ENCODE peak calls at places on chromosomes 4 and X, in nine cellular contexts. T is cardiac fibroblast, Z is aorta, B is breast epithelium, O is fibroblast of mammary gland, Y is iPS DF 6.9, A is AG04449, C is HFF-Myc, I is heart left ventricle. X is an unnamed sample.

GRCh38 chrX:123830309-123830708 is 29.5 kb upstream of the XIAP start:
- DNase-seq in T (peak), Z (peak), B (no peak), O (peak), Y (no peak), A (no peak), C (no peak), I (no peak), X (no peak)

GRCh38 chrX:2346158-2346557 is 154.6 kb downstream of the DHRSX start:
- DNase-seq in T (no peak), Z (no peak), B (no peak), O (no peak), Y (no peak), A (no peak), C (no peak), I (no peak), X (no peak)

GRCh38 chr4:153227501-153227900 is 23.3 kb downstream of the TRIM2 start:
- DNase-seq in T (no peak), Z (no peak), B (no peak), O (no peak), Y (no peak), A (no peak), C (no peak), I (no peak), X (no peak)

GRCh38 chr4:139838811-139839210 is 173.2 kb downstream of the MGST2 start:
- DNase-seq in T (no peak), Z (no peak), B (no peak), O (peak), Y (no peak), A (no peak), C (no peak), I (no peak), X (no peak)

GRCh38 chr4:54525602-54526001 is 132.2 kb upstream of the KIT start:
- DNase-seq in T (peak), Z (no peak), B (peak), O (peak), Y (no peak), A (peak), C (peak), I (no peak), X (no peak)

GRCh38 chr4:179750374-179750773 is 2308.1 kb upstream of the AGA start:
- DNase-seq in T (no peak), Z (no peak), B (no peak), O (no peak), Y (no peak), A (no peak), C (no peak), I (no peak), X (no peak)

GRCh38 chr4:74228691-74229640 is 71.0 kb downstream of the MTHFD2L start:
- DNase-seq in T (peak), Z (peak), B (peak), O (peak), Y (peak), A (no peak), C (peak), I (peak), X (peak)

GRCh38 chr4:151093203-151093602 is 6.2 kb upstream of the RPS3A start:
- DNase-seq in T (no peak), Z (no peak), B (no peak), O (no peak), Y (no peak), A (no peak), C (no peak), I (no peak), X (no peak)

GRCh38 chr4:113637363-113637762 is 124.2 kb downstream of the CAMK2D start:
- DNase-seq in T (peak), Z (no peak), B (no peak), O (no peak), Y (no peak), A (no peak), C (no peak), I (no peak), X (no peak)

GRCh38 chr4:121237069-121237399 is 72.9 kb upstream of the TNIP3 start:
- DNase-seq in T (no peak), Z (no peak), B (no peak), O (no peak), Y (no peak), A (no peak), C (no peak), I (no peak), X (no peak)

GRCh38 chr4:38069271-38069760 is 109.1 kb downstream of the PTTG2 start:
- DNase-seq in T (peak), Z (no peak), B (no peak), O (peak), Y (peak), A (no peak), C (no peak), I (no peak), X (no peak)

GRCh38 chr4:97923096-97923495 is 220.2 kb downstream of the STPG2 start:
- DNase-seq in T (no peak), Z (no peak), B (no peak), O (no peak), Y (no peak), A (no peak), C (no peak), I (no peak), X (no peak)

GRCh38 chrX:26958261-26958660 is 504.9 kb downstream of the PPP4R3C start:
- DNase-seq in T (no peak), Z (no peak), B (no peak), O (no peak), Y (no peak), A (no peak), C (no peak), I (no peak), X (no peak)

GRCh38 chrX:916235-916609 is 285.6 kb downstream of the SHOX start:
- DNase-seq in T (no peak), Z (no peak), B (no peak), O (peak), Y (no peak), A (no peak), C (no peak), I (no peak), X (no peak)

GRCh38 chrX:925094-925493 is 287.4 kb downstream of the CRLF2 start:
- DNase-seq in T (no peak), Z (no peak), B (no peak), O (no peak), Y (no peak), A (no peak), C (no peak), I (no peak), X (no peak)

GRCh38 chrX:915427-916234 is 285.0 kb downstream of the SHOX start:
- DNase-seq in T (no peak), Z (no peak), B (no peak), O (no peak), Y (no peak), A (no peak), C (no peak), I (no peak), X (no peak)

GRCh38 chrX:925652-926061 is 286.8 kb downstream of the CRLF2 start:
- DNase-seq in T (no peak), Z (no peak), B (no peak), O (no peak), Y (no peak), A (no peak), C (no peak), I (no peak), X (no peak)

GRCh38 chrX:920234-920799 is 289.7 kb downstream of the SHOX start:
- DNase-seq in T (no peak), Z (no peak), B (no peak), O (peak), Y (no peak), A (no peak), C (peak), I (no peak), X (no peak)
- H3K4me3 ChIP-seq in T (no peak), Z (no peak), B (no peak), O (no peak), Y (no peak), A (no peak), C (peak), I (no peak), X (no peak)

GRCh38 chrX:9765072-9765736 is 443 bp downstream of the GPR143 start:
- DNase-seq in T (no peak), Z (no peak), B (no peak), O (no peak), Y (no peak), A (no peak), C (no peak), I (no peak), X (no peak)
- H3K4me3 ChIP-seq in T (no peak), Z (no peak), B (peak), O (no peak), Y (peak), A (no peak), C (no peak), I (no peak), X (no peak)

DNA sequence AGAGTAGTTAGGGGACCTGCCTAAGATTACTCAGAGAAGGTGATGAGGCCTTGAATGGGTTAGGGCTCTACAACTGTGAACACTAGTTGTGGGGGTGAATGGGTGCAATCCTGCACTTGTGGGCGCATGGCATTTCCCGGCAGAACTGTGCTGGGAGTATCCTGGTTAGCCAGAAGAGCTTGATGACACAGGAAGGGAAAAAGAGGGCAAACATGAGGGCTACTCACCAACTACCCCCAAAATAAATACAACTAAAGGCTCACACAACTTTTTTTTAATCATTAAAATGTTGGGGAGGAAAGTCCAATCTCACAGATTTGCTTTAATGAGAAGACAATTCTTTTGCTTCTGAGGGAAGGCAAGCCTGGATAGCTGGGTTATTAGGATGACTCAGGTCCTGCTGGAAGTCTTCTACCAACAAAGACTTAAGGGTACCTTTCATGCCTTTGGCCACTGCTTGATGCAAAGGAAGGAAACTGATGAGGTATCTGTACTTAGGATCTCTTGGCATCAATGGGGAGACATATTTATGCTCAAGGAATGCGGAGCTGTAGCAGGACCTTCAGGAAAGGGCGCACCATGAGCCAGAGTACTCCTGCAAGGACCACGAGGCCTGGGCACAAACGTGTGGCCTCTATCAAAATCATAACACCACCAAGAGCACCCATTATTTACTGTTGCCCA is 2.6 kb downstream of the PHKA2 start:
- DNase-seq in T (no peak), Z (no peak), B (no peak), O (no peak), Y (no peak), A (no peak), C (no peak), I (no peak), X (no peak)
- H3K4me3 ChIP-seq in T (no peak), Z (no peak), B (no peak), O (no peak), Y (no peak), A (no peak), C (no peak), I (no peak), X (no peak)

DNA sequence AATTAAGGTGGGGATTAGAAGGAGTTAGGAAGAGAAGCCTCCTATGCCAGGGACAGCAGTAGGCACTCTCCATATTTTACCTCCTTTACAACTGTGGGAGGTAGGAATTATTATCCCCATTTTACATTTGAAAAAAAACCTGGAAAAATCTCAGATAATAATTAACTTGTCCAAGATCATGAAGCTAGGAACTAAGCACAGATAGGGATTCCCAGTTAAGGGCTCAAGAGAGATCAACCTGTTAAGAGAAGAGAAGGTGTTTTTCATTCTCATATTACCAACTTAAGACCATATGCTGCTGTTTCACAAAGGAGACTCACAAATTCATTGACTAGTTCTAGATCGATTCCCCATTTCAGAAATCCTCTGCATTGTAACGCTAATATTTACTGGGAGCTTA is 16.1 kb upstream of the FAM47E start:
- DNase-seq in T (no peak), Z (no peak), B (no peak), O (no peak), Y (no peak), A (no peak), C (no peak), I (no peak), X (no peak)
- H3K4me3 ChIP-seq in T (no peak), Z (no peak), B (no peak), O (no peak), Y (no peak), A (no peak), C (no peak), I (no peak), X (no peak)

GRCh38 chrX:149505671-149506070 is 565 bp upstream of the IDS start:
- DNase-seq in T (no peak), Z (no peak), B (no peak), O (no peak), Y (no peak), A (no peak), C (no peak), I (no peak), X (no peak)
- H3K4me3 ChIP-seq in T (no peak), Z (no peak), B (peak), O (no peak), Y (no peak), A (no peak), C (no peak), I (peak), X (no peak)

DNA sequence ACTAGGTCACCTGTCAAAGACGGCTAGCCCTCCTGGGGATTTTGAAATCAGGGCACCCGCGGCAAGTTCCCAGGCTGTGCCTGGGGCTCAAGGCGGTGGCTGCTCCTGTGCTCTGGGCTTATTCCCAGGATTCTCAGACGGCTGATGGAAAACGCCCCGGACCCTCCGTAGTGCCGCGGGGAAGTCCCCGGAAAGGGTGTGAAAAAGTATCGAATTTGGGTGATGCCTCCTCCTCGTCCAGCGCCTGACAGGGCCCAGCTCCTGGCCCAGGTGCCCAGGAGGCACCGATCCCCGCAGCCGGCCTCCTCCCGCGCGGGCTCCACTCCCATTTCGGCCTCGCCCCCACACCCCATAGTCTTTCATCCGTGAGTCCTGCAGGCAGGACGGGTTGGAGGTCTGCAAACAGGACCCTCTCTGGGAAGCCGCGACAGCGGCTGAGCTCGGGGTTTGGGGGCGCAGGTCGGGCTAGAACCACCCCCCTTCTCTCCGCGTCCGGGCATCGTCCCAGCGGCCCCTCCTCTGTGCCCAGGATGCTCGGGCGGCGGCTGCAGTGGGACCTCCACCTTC is 1.1 kb upstream of the NSG1 start:
- DNase-seq in T (no peak), Z (no peak), B (no peak), O (no peak), Y (no peak), A (no peak), C (no peak), I (no peak), X (no peak)
- H3K4me3 ChIP-seq in T (peak), Z (no peak), B (peak), O (no peak), Y (peak), A (no peak), C (no peak), I (peak), X (peak)

DNA sequence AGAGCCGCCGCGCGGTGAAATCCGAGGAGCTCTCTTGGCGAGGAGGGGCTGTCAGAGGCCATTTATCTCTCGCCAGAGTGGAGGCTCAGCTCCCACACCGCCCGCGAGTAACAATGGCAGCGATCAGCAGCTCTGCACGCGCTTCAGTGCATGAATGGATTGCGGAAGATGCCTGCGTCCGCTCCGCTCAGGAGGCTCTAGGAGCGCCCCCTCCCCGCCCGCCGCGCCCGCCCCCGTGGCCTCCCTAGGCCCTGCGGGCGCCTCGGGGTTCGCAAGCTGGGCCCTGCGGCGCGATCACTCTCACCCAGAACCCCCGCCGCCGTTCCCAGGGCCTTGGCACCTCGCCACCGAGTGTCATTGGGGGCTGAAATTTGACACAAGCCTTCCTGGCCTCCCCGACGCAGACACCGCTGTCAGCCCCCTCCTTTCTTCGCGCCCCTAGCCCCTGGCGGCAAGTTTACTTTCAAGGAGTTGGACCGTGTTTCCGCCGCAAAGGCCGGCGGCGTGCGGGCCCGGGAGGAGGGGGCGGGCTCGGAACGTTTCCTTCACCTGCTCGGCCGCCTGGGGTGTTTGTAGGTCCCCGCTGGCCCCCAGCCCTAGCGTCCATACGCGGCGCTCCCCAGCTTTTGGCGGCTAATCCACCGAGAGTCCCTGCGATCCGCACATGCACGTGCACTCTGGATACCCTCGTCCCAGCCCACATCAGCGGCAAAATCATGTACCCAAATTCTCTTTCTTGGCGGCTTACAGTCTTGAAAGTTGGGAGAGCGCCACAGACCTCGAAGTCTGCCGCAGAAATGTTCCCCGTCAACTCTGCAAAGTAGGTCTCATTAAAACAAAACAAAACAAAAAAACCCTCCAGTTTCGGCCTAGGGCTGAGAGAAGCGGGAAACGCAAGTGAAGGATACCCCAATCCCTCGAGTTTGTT is 49.0 kb upstream of the BCOR start:
- DNase-seq in T (no peak), Z (peak), B (no peak), O (no peak), Y (no peak), A (no peak), C (no peak), I (peak), X (no peak)
- H3K4me3 ChIP-seq in T (peak), Z (no peak), B (peak), O (peak), Y (peak), A (peak), C (peak), I (peak), X (peak)

X was measured in WERI-Rb-1.